ENCODE peak calls at places on chromosome 14, in nine cellular contexts. N, Q, K, R, U, J, W, L and Z are unnamed samples.
A peak's percentile ranks its signal among the peaks of the same experiment; 100 is the strongest.

GRCh38 chr14:87483651-87484260 is 509.2 kb downstream of the GALC start:
- DNase-seq in U (no peak), Q (no peak), N (peak; percentile 51), W (no peak), J (no peak), L (peak; percentile 76), R (no peak), K (no peak), Z (peak; percentile 82)

GRCh38 chr14:104341532-104342434 is 203.4 kb downstream of the KIF26A start:
- DNase-seq in N (no peak), L (no peak), J (peak; percentile 82), W (peak; percentile 93), Q (no peak), K (no peak), R (no peak), U (peak; percentile 45), Z (no peak)

GRCh38 chr14:49134940-49135339 is 451.2 kb downstream of the RPS29 start:
- DNase-seq in R (no peak), Q (no peak), L (no peak), J (no peak), U (no peak), N (no peak), K (no peak), W (no peak), Z (no peak)

GRCh38 chr14:36520601-36521525 is 831 bp upstream of the NKX2-1 start:
- DNase-seq in J (peak; percentile 76), Q (no peak), W (no peak), K (no peak), L (peak; percentile 30), R (no peak), U (no peak), N (no peak), Z (peak; percentile 53)

GRCh38 chr14:72714094-72714493 is 179.8 kb downstream of the DPF3 start:
- DNase-seq in L (no peak), R (no peak), W (no peak), J (peak; percentile 93), Q (no peak), K (no peak), N (no peak), U (peak; percentile 72), Z (no peak)

GRCh38 chr14:76550534-76550933 is 174.6 kb downstream of the ESRRB start:
- DNase-seq in W (no peak), Q (no peak), J (no peak), U (peak; percentile 28), K (no peak), N (peak; percentile 2), R (no peak), L (peak; percentile 100), Z (peak; percentile 100)

GRCh38 chr14:51066576-51066975 is 28.3 kb downstream of the TRIM9 start:
- DNase-seq in R (no peak), W (no peak), J (no peak), N (no peak), Q (no peak), K (no peak), U (peak; percentile 10), L (no peak), Z (no peak)

GRCh38 chr14:105074601-105075053 is 9.4 kb upstream of the GPR132 start:
- DNase-seq in R (no peak), K (no peak), U (no peak), N (no peak), W (no peak), L (no peak), J (peak; percentile 77), Q (no peak), Z (no peak)

GRCh38 chr14:74085047-74085637 is 386 bp downstream of the LIN52 start:
- DNase-seq in J (no peak), R (no peak), Q (no peak), W (no peak), N (no peak), L (peak; percentile 63), U (peak; percentile 69), K (no peak), Z (peak; percentile 48)

GRCh38 chr14:104224516-104225281 is 86.3 kb downstream of the KIF26A start:
- DNase-seq in U (peak; percentile 10), W (peak; percentile 42), R (no peak), J (peak; percentile 78), Q (no peak), K (no peak), L (no peak), N (no peak), Z (no peak)

GRCh38 chr14:99413972-99414371 is 66.7 kb downstream of the SETD3 start:
- DNase-seq in W (no peak), K (no peak), R (no peak), J (no peak), U (no peak), N (no peak), Q (no peak), L (no peak), Z (no peak)

GRCh38 chr14:54743382-54743781 is 159.2 kb downstream of the GCH1 start:
- DNase-seq in U (no peak), J (no peak), K (no peak), N (no peak), Q (no peak), W (no peak), L (no peak), R (peak; percentile 50), Z (no peak)
- H3K4me3 ChIP-seq in U (no peak overlapping the region), J (no peak overlapping the region), K (no peak overlapping the region), N (no peak overlapping the region), Q (no peak overlapping the region), W (no peak overlapping the region), L (no peak overlapping the region), R (no peak overlapping the region), Z (no peak overlapping the region)

GRCh38 chr14:31690056-31690455 is 128.9 kb downstream of the NUBPL start:
- DNase-seq in Q (no peak), N (no peak), R (no peak), K (no peak), J (no peak), W (no peak), U (no peak), L (no peak), Z (no peak)

GRCh38 chr14:31696378-31696777 is 135.2 kb downstream of the NUBPL start:
- DNase-seq in W (no peak), L (no peak), Q (no peak), N (no peak), J (no peak), K (no peak), U (no peak), R (no peak), Z (no peak)

DNA sequence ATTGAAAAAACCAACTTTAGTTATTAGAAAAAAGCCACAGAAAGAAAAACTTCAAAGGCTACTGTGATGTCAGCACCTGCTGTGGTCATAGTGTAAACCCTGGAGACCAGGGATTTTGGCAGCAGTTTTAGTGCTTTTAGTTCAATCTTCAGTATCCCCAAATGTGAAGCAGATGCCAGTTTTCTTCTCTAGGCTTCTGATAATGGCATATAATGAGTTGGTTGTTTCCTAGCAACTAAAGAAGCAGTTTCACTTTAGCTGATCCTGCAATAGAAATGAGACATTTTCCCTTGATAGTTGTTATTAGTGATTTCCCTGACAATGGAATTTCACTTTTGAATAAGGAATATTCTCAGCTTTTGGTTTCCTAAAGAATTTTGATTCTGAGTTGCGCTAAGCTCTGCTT is 131.2 kb downstream of the NUBPL start:
- DNase-seq in W (no peak), U (no peak), L (no peak), Q (no peak), K (peak; percentile 14), J (no peak), N (peak; percentile 46), R (no peak), Z (no peak)
- TF ChIP-seq CTCF in W (no peak), U (no peak), L (no peak), Q (no peak), K (no peak), J (no peak), N (no peak), R (no peak), Z (no peak)

GRCh38 chr14:52266179-52266578 is 1.3 kb upstream of the PTGDR start:
- DNase-seq in K (peak; percentile 56), R (peak; percentile 81), Q (peak; percentile 57), U (no peak), J (no peak), W (no peak), L (peak; percentile 47), N (peak; percentile 99), Z (peak; percentile 45)

GRCh38 chr14:52266782-52267181 is 716 bp upstream of the PTGDR start:
- DNase-seq in R (no peak), U (no peak), Q (peak; percentile 31), J (no peak), L (peak; percentile 30), N (peak; percentile 87), K (no peak), W (no peak), Z (no peak)

GRCh38 chr14:52263190-52263589 is 4.3 kb upstream of the PTGDR start:
- DNase-seq in R (no peak), W (no peak), U (no peak), L (no peak), K (no peak), Q (no peak), J (no peak), N (no peak), Z (no peak)

GRCh38 chr14:52267501-52268190 is at the start of gene PTGDR:
- DNase-seq in R (no peak), W (no peak), J (peak; percentile 89), L (peak; percentile 6), N (peak; percentile 64), U (no peak), Q (peak; percentile 43), K (no peak), Z (peak; percentile 13)

DNA sequence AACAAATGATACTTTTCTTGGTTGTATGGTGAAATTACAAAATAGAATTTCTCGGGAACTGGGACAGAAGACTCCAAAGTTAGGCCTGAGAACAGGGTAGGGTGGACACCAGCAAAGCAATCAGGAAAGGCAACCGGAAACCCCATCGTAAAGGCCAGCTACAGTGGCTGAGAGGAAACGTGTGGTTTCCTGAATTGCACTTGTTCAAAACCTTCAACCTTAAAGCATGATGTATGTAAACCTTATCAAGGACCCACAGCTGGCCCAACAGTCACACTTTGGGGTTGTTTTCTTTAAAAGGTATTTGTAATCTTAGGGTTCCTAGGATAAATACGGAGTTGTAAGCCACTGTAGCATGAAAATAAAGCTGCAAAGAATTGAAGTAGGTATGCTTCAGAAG is 2.2 kb upstream of the PTGDR start:
- DNase-seq in K (no peak), J (no peak), Q (no peak), L (no peak), U (peak; percentile 44), W (no peak), N (no peak), R (no peak), Z (no peak)
- H3K4me3 ChIP-seq in K (no peak overlapping the region), J (no peak overlapping the region), Q (no peak overlapping the region), L (no peak overlapping the region), U (no peak overlapping the region), W (no peak overlapping the region), N (no peak overlapping the region), R (no peak overlapping the region), Z (no peak overlapping the region)

DNA sequence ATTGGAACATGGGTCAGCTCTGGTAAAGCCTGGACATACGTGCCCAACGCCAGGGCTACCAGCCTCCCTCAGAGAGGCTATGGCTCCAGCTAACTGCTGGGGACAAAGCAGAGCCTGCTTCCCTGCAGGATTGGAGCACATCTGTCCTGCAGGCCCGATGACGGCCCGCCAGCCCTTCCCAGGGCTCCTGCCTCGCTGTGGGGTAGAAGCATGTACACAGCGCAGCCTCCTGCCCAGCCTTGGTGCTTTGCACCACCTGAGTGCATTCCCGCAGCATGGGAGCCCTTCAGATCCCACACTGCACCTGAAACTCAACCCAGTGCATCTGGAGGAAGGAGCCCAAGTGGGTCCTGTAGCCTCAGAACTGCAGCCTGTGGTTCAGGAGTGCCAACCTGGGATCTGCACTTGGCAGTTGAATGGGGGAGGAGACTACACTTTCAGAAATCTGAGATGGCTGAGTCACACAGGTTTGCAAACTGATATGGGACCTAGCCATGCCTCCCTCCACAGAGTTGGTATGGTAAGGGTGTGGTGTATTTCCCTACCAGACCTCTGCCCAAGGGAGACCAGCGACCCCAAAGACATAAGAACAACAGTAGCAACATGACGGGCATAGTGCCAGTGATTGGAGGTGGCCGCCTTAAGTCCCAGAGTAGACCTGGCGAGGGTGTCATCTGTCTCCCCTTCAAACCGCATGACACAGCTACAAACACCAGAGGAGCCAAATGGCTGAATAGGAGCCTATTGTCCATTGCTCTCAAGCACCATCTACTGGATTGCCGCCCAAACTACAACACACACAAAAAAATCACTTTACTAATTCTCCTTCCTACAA is 273.9 kb upstream of the MIS18BP1 start:
- DNase-seq in R (no peak), Q (no peak), L (peak; percentile 45), K (no peak), N (no peak), U (peak; percentile 48), W (peak; percentile 51), J (peak; percentile 56), Z (peak; percentile 64)
- TF ChIP-seq CTCF in R (peak; percentile 62), Q (no peak), L (peak; percentile 70), K (peak; percentile 13), N (no peak), U (peak; percentile 59), W (peak; percentile 77), J (no peak), Z (peak; percentile 83)